ENCODE peak calls at places on chromosome 11, in four cellular contexts. F is IMR-90, H is HCT116, C is neuronal stem cell. R is an unnamed sample.

GRCh38 chr11:32052218-32052617 is 38.7 kb upstream of the RCN1 start:
- DNase-seq in C (peak; percentile 47), F (peak; percentile 58), H (peak; percentile 49), R (peak; percentile 40)

GRCh38 chr11:110128161-110128560 is 35.0 kb downstream of the ZC3H12C start:
- DNase-seq in F (peak; percentile 42), C (peak; percentile 72), H (no peak), R (no peak)

GRCh38 chr11:8503872-8504491 is 90.0 kb downstream of the STK33 start:
- DNase-seq in F (no peak), H (no peak), C (no peak), R (peak; percentile 20)

GRCh38 chr11:96267490-96268010 is 75.4 kb downstream of the MAML2 start:
- DNase-seq in F (peak; percentile 27), H (no peak), C (no peak), R (no peak)

GRCh38 chr11:44671234-44671633 is 55.5 kb upstream of the TSPAN18 start:
- DNase-seq in F (no peak), C (no peak), H (no peak), R (no peak)

GRCh38 chr11:108693852-108694251 is 29.0 kb downstream of the DDX10 start:
- DNase-seq in C (no peak), H (no peak), F (peak; percentile 63), R (no peak)

GRCh38 chr11:46710821-46711269 is 8.2 kb upstream of the F2 start:
- DNase-seq in C (no peak), F (peak; percentile 97), H (no peak), R (peak; percentile 40)

GRCh38 chr11:126233391-126233790 is 21.8 kb downstream of the FAM118B start:
- DNase-seq in C (no peak), F (peak; percentile 78), H (no peak), R (no peak)

GRCh38 chr11:45333506-45333971 is 47.4 kb upstream of the SYT13 start:
- DNase-seq in F (peak; percentile 65), H (peak; percentile 23), C (no peak), R (peak; percentile 31)

GRCh38 chr11:128156486-128156885 is 430.9 kb downstream of the ETS1 start:
- DNase-seq in F (no peak), C (no peak), H (no peak), R (no peak)

GRCh38 chr11:72069787-72070251 is 10.5 kb downstream of the NUMA1 start:
- DNase-seq in F (peak; percentile 84), H (peak; percentile 51), C (no peak), R (peak; percentile 87)

GRCh38 chr11:11558826-11559225 is 63.0 kb downstream of the GALNT18 start:
- DNase-seq in H (no peak), C (no peak), F (no peak), R (no peak)

GRCh38 chr11:113160652-113161051 is 153.7 kb upstream of the TTC12 start:
- DNase-seq in F (no peak), C (no peak), H (no peak), R (no peak)

GRCh38 chr11:36471577-36471976 is 38.5 kb downstream of the TRAF6 start:
- DNase-seq in H (no peak), C (no peak), F (no peak), R (no peak)

GRCh38 chr11:103499710-103500340 is 390.6 kb downstream of the DYNC2H1 start:
- DNase-seq in C (no peak), F (peak; percentile 47), H (no peak), R (no peak)

GRCh38 chr11:123481647-123482046 is 51.6 kb downstream of the GRAMD1B start:
- DNase-seq in C (no peak), H (no peak), F (no peak), R (no peak)
- H3K9ac ChIP-seq in C (no peak overlapping the region), H (no peak overlapping the region), F (no peak overlapping the region), R (no peak overlapping the region)

GRCh38 chr11:19816817-19817216 is 104.2 kb downstream of the NAV2 start:
- DNase-seq in F (no peak), H (no peak), C (no peak), R (no peak)

GRCh38 chr11:19816040-19816439 is 103.4 kb downstream of the NAV2 start:
- DNase-seq in H (no peak), C (no peak), F (no peak), R (no peak)

GRCh38 chr11:19819148-19819547 is 106.5 kb downstream of the NAV2 start:
- DNase-seq in F (no peak), C (no peak), H (no peak), R (no peak)

GRCh38 chr11:19817870-19818269 is 105.2 kb downstream of the NAV2 start:
- DNase-seq in H (no peak), F (no peak), C (no peak), R (no peak)

DNA sequence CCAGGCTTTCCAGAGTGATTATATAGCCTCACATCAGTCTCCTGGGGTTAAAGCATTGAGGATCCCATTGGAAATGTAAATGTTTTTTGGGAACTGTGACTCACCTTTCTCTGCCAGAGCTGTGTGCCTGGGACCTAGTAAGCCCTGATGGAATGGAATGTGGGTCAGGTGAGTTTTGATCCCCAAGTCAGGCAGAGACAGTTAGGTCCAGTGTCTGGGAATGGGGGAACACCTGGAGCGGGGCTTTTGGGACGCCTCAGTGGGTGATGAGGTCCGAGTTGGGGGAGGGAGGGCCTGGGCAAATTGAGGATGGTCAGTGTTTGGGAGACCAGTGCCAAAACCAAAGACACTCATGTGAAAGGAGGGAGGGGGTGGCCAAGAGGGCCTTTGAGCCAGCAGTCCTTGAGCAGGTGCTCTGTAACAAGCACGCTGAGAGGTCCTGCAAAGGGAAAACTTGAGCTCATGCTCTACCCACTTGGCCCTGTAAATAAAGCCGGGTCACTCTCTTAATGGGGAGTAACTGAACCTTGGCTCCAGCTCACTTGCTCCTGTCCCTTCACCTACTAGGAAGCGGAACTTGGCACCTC is 104.7 kb downstream of the NAV2 start:
- DNase-seq in H (no peak), F (no peak), C (no peak), R (no peak)
- H3K4me1 ChIP-seq in H (no peaks in the 10 kb centered on the region), F (peaks cover 2% of the 10 kb centered on the region), C (no peaks in the 10 kb centered on the region), R (no peaks in the 10 kb centered on the region)

GRCh38 chr11:68169442-68169841 is 43.7 kb downstream of the KMT5B start:
- DNase-seq in C (no peak), H (no peak), F (no peak), R (no peak)
- H3K9ac ChIP-seq in C (no peak overlapping the region), H (no peak overlapping the region), F (no peak overlapping the region), R (no peak overlapping the region)

GRCh38 chr11:86623736-86624135 is 48.7 kb downstream of the ME3 start:
- DNase-seq in C (no peak), F (no peak), H (no peak), R (no peak)
- H3K4me1 ChIP-seq in C (no peaks in the 10 kb centered on the region), F (peaks cover 8% of the 10 kb centered on the region), H (no peaks in the 10 kb centered on the region), R (no peaks in the 10 kb centered on the region)

DNA sequence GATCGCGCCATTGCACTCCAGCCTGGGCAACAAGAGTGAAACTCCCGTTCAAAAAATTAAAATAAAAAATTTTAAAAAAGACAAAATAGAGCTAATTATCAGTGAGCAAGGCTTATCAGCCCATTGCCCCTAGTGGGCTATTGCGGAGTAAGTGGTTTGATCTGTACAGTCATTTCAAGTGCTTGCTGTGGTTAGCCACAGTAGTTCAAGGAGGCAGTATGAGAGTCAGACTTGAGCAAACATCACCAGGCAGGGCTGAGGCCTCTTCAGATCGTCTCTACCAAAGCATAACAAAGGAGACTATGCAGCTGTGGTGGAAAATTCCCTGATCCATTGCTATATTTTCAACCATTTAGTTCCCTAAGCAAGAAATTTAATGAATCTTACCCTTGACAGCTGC is 4.3 kb upstream of the SBF2 start:
- DNase-seq in H (no peak), C (no peak), F (peak; percentile 98), R (no peak)
- H3K9ac ChIP-seq in H (no peak overlapping the region), C (no peak overlapping the region), F (peak overlapping the region; percentile 13), R (no peak overlapping the region)

GRCh38 chr11:66719111-66719872 is 9.7 kb downstream of the SPTBN2 start:
- DNase-seq in F (no peak), C (no peak), H (no peak), R (no peak)
- H3K4me1 ChIP-seq in F (peaks cover 2% of the 10 kb centered on the region), C (peaks cover 9% of the 10 kb centered on the region), H (peaks cover 24% of the 10 kb centered on the region), R (no peaks in the 10 kb centered on the region)

GRCh38 chr11:115607621-115608191 is 103.5 kb upstream of the CADM1 start:
- DNase-seq in H (no peak), F (no peak), C (no peak), R (no peak)

GRCh38 chr11:115605397-115606222 is 101.4 kb upstream of the CADM1 start:
- DNase-seq in H (no peak), F (no peak), C (no peak), R (no peak)

GRCh38 chr11:115608976-115609375 is 104.8 kb upstream of the CADM1 start:
- DNase-seq in F (no peak), H (no peak), C (no peak), R (no peak)

GRCh38 chr11:115610908-115611307 is 106.7 kb upstream of the CADM1 start:
- DNase-seq in F (no peak), H (no peak), C (no peak), R (no peak)

GRCh38 chr11:115606223-115607220 is 102.3 kb upstream of the CADM1 start:
- DNase-seq in F (peak; percentile 67), H (no peak), C (no peak), R (no peak)
- H3K9ac ChIP-seq in F (no peak overlapping the region), H (no peak overlapping the region), C (no peak overlapping the region), R (no peak overlapping the region)

DNA sequence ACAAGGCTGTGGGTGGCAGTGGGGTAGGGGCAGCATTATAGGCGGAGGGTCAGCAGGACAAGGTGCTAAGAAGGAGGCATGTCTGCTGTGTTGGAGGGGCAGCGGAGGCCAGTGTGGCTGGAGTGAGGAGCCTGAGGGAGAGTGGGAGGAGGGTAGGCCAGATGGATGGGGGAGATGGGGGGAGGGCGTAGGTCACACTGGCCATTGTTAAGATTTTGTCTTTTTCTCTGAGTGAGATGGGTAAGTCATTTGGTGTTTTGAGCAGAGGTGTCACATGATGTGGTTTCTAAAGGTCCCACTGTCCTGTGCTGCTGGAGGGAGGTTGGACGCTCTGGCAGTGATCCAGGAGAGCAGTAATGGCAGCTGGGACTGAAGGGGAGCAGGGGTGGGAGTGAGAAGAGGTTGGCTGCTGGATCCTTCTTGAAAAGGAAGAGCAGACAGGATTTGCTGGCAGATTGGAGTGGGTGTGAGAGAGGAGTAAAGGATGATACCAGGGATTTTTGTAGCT is 9.8 kb downstream of the PPP6R3 start:
- DNase-seq in F (no peak), C (no peak), H (no peak), R (no peak)
- H3K4me1 ChIP-seq in F (peaks cover 18% of the 10 kb centered on the region), C (peaks cover 4% of the 10 kb centered on the region), H (no peaks in the 10 kb centered on the region), R (peaks cover 18% of the 10 kb centered on the region)

GRCh38 chr11:119029069-119029339 is 1.7 kb downstream of the SLC37A4 start:
- DNase-seq in H (no peak), F (no peak), C (no peak), R (no peak)
- H3K9ac ChIP-seq in H (peak overlapping the region; percentile 97), F (no peak overlapping the region), C (peak overlapping the region; percentile 47), R (no peak overlapping the region)

R was measured in colonic mucosa.